ENCODE peak calls at places on chromosomes 6 and 20, in four cellular contexts. T is A172, L is NCI-H345, Y is B cell. X is an unnamed sample.

GRCh38 chr6:170225852-170226417 is 64.9 kb downstream of the DLL1 start:
- DNase-seq in T (no peak), Y (no peak), L (no peak), X (no peak)

GRCh38 chr6:32192608-32193039 is at the start of gene GPSM3:
- DNase-seq in T (peak), Y (peak), L (no peak), X (no peak)

GRCh38 chr6:162090734-162091133 is 636.8 kb downstream of the PRKN start:
- DNase-seq in L (no peak), Y (no peak), T (peak), X (no peak)

GRCh38 chr6:10465633-10466499 is 51.0 kb upstream of the TFAP2A start:
- DNase-seq in Y (peak), L (no peak), T (peak), X (no peak)

GRCh38 chr6:147167576-147168461 is 36.4 kb upstream of the STXBP5 start:
- DNase-seq in Y (no peak), L (no peak), T (no peak), X (no peak)

GRCh38 chr6:1335367-1336037 is 23.6 kb downstream of the FOXQ1 start:
- DNase-seq in T (peak), L (no peak), Y (no peak), X (no peak)

GRCh38 chr20:40983898-40984297 is 44.7 kb upstream of the TOP1 start:
- DNase-seq in L (no peak), Y (no peak), T (no peak), X (no peak)

GRCh38 chr6:122042851-122043250 is 356.6 kb upstream of the HSF2 start:
- DNase-seq in L (no peak), Y (no peak), T (no peak), X (no peak)

GRCh38 chr6:119156742-119157494 is 78.5 kb upstream of the FAM184A start:
- DNase-seq in L (no peak), T (no peak), Y (no peak), X (no peak)

GRCh38 chr6:129320892-129321291 is 389.1 kb downstream of the ARHGAP18 start:
- DNase-seq in T (no peak), Y (no peak), L (no peak), X (no peak)

GRCh38 chr6:119881416-119881815 is 531.9 kb upstream of the MAN1A1 start:
- DNase-seq in T (peak), L (no peak), Y (no peak), X (no peak)

GRCh38 chr6:7730852-7731251 is 5.0 kb downstream of the BMP6 start:
- DNase-seq in T (peak), Y (no peak), L (no peak), X (no peak)

GRCh38 chr6:16758163-16758975 is 2.9 kb downstream of the ATXN1 start:
- DNase-seq in Y (peak), L (no peak), T (no peak), X (no peak)

GRCh38 chr6:36682328-36683144 is 4.0 kb downstream of the CDKN1A start:
- DNase-seq in T (peak), L (peak), Y (peak), X (peak)

GRCh38 chr6:45196121-45196520 is 132.0 kb upstream of the RUNX2 start:
- DNase-seq in T (no peak), L (no peak), Y (no peak), X (no peak)

GRCh38 chr6:35400901-35401311 is 51.2 kb upstream of the FANCE start:
- DNase-seq in L (peak), Y (no peak), T (peak), X (no peak)

GRCh38 chr6:154510144-154510905 is at the start of gene CNKSR3:
- DNase-seq in T (peak), Y (no peak), L (peak), X (no peak)

GRCh38 chr6:52929321-52930164 is 20.0 kb upstream of the GSTA3 start:
- DNase-seq in L (peak), Y (no peak), T (peak), X (no peak)

X was measured in naive thymus-derived CD8-positive, alpha-beta T cell.